ENCODE peak calls at places on chromosomes 3 and 15, in five cellular contexts. One of them, this sample, is unnamed.
A peak's percentile ranks its signal among the peaks of the same experiment; 100 is the strongest.

GRCh38 chr15:23570466-23570865 is 5.0 kb downstream of the MKRN3 start:
- DNase-seq in neuronal stem cell: peak; percentile 30
- DNase-seq in H9: no peak
- DNase-seq in mesenchymal stem cell: no peak
- DNase-seq in H1: no peak
- DNase-seq in this sample: peak; percentile 75

GRCh38 chr3:53709256-53709655 is 137.0 kb downstream of the CHDH start:
- DNase-seq in H1: no peak
- DNase-seq in H9: peak; percentile 6
- DNase-seq in neuronal stem cell: no peak
- DNase-seq in mesenchymal stem cell: no peak
- DNase-seq in this sample: no peak

GRCh38 chr3:101271728-101272127 is 48.6 kb downstream of the IMPG2 start:
- DNase-seq in mesenchymal stem cell: no peak
- DNase-seq in neuronal stem cell: no peak
- DNase-seq in H9: peak; percentile 37
- DNase-seq in H1: no peak
- DNase-seq in this sample: no peak

GRCh38 chr15:60830479-60830878 is 351.5 kb upstream of the ICE2 start:
- DNase-seq in H1: no peak
- DNase-seq in neuronal stem cell: no peak
- DNase-seq in mesenchymal stem cell: peak; percentile 40
- DNase-seq in H9: no peak
- DNase-seq in this sample: no peak

GRCh38 chr3:149977391-149977790 is 6.7 kb upstream of the PFN2 start:
- DNase-seq in mesenchymal stem cell: no peak
- DNase-seq in H9: no peak
- DNase-seq in neuronal stem cell: no peak
- DNase-seq in H1: no peak
- DNase-seq in this sample: no peak

GRCh38 chr3:88076712-88077111 is 17.7 kb downstream of the ZNF654 start:
- DNase-seq in H1: no peak
- DNase-seq in H9: no peak
- DNase-seq in mesenchymal stem cell: no peak
- DNase-seq in neuronal stem cell: no peak
- DNase-seq in this sample: no peak

GRCh38 chr3:39149059-39149455 is 4.3 kb downstream of the CSRNP1 start:
- DNase-seq in mesenchymal stem cell: peak; percentile 68
- DNase-seq in neuronal stem cell: no peak
- DNase-seq in H1: no peak
- DNase-seq in H9: no peak
- DNase-seq in this sample: no peak

GRCh38 chr15:56767315-56767714 is 34.0 kb upstream of the ZNF280D start:
- DNase-seq in H9: no peak
- DNase-seq in mesenchymal stem cell: no peak
- DNase-seq in H1: no peak
- DNase-seq in neuronal stem cell: no peak
- DNase-seq in this sample: no peak

GRCh38 chr3:127770671-127771370 is 51.5 kb downstream of the MGLL start:
- DNase-seq in neuronal stem cell: no peak
- DNase-seq in H9: no peak
- DNase-seq in mesenchymal stem cell: peak; percentile 41
- DNase-seq in H1: no peak
- DNase-seq in this sample: peak; percentile 33

GRCh38 chr15:26771917-26772587 is 814 bp downstream of the GABRB3 start:
- DNase-seq in mesenchymal stem cell: no peak
- DNase-seq in H9: no peak
- DNase-seq in H1: no peak
- DNase-seq in neuronal stem cell: peak; percentile 17
- DNase-seq in this sample: no peak

GRCh38 chr15:75727851-75728715 is 15.4 kb upstream of the CSPG4 start:
- DNase-seq in mesenchymal stem cell: peak; percentile 41
- DNase-seq in H1: peak; percentile 82
- DNase-seq in neuronal stem cell: no peak
- DNase-seq in H9: peak; percentile 70
- DNase-seq in this sample: peak; percentile 33

DNA sequence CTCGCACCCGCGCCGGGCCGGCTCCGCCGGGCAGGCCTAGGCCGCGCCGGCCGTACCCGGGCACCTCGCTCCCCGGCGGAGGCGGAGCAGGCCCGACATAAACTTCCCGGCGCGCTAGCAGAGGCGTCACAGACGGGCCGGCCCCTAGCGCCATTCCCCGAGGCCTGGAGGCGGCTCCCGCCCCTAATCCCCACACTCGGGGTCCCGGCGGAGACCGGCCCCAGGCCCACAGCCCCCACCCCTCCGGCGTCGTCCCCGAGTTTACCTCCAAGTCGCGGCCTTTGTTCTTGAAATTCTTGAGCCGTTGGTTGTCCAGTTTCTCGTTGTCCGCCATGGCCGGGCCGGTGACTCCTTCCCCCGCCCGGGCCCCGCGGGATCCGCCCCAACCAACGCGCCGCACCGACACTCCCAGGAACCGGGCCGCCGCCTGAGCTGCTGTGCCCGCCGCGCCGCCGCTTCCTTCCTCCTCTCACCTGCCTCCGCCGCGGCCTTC is 376 bp downstream of the KPNA4 start:
- DNase-seq in H1: peak; percentile 85
- DNase-seq in H9: peak; percentile 51
- DNase-seq in neuronal stem cell: peak; percentile 61
- DNase-seq in mesenchymal stem cell: peak; percentile 77
- DNase-seq in this sample: peak; percentile 67
- H3K14ac ChIP-seq in H1: no peak overlapping the region
- H3K14ac ChIP-seq in H9: peak overlapping the region; percentile 92
- H3K14ac ChIP-seq in neuronal stem cell: no peak overlapping the region
- H3K14ac ChIP-seq in mesenchymal stem cell: peak overlapping the region; percentile 85
- H3K14ac ChIP-seq in this sample: peak overlapping the region; percentile 44

GRCh38 chr3:66427352-66427751 is 73.5 kb downstream of the LRIG1 start:
- DNase-seq in H9: no peak
- DNase-seq in mesenchymal stem cell: no peak
- DNase-seq in neuronal stem cell: no peak
- DNase-seq in H1: no peak
- DNase-seq in this sample: no peak
- H2BK12ac ChIP-seq in H9: no peak overlapping the region
- H2BK12ac ChIP-seq in mesenchymal stem cell: peak overlapping the region; percentile 21
- H2BK12ac ChIP-seq in neuronal stem cell: no peak overlapping the region
- H2BK12ac ChIP-seq in H1: no peak overlapping the region
- H2BK12ac ChIP-seq in this sample: no peak overlapping the region

DNA sequence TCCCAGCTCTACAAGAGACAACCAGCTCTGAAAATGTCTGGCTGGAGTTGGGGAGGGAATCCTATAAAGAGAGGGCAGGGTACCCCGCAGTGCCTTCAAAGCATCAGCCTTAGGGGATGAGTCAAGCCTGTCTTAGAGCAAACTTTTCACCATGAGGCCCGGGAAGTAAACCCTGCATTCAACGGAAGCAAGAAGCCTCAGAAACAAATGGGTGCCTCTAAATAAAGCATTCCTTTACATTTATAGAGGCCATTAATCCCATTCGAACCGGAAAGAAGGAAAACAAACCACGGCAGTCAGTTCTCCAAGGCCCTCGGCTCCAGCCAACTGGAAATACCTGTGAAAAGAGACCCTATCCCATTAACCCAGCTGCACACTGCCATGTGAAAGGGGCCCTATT is 4.4 kb downstream of the ITGB5 start:
- DNase-seq in H1: no peak
- DNase-seq in H9: no peak
- DNase-seq in neuronal stem cell: peak; percentile 67
- DNase-seq in mesenchymal stem cell: peak; percentile 60
- DNase-seq in this sample: no peak
- H3K14ac ChIP-seq in H1: no peak overlapping the region
- H3K14ac ChIP-seq in H9: no peak overlapping the region
- H3K14ac ChIP-seq in neuronal stem cell: no peak overlapping the region
- H3K14ac ChIP-seq in mesenchymal stem cell: no peak overlapping the region
- H3K14ac ChIP-seq in this sample: no peak overlapping the region

GRCh38 chr3:29141197-29141911 is 139.5 kb upstream of the RBMS3 start:
- DNase-seq in mesenchymal stem cell: peak; percentile 24
- DNase-seq in H1: no peak
- DNase-seq in neuronal stem cell: no peak
- DNase-seq in H9: no peak
- DNase-seq in this sample: no peak
- H2BK12ac ChIP-seq in mesenchymal stem cell: peak overlapping the region; percentile 9
- H2BK12ac ChIP-seq in H1: no peak overlapping the region
- H2BK12ac ChIP-seq in neuronal stem cell: no peak overlapping the region
- H2BK12ac ChIP-seq in H9: no peak overlapping the region
- H2BK12ac ChIP-seq in this sample: no peak overlapping the region

DNA sequence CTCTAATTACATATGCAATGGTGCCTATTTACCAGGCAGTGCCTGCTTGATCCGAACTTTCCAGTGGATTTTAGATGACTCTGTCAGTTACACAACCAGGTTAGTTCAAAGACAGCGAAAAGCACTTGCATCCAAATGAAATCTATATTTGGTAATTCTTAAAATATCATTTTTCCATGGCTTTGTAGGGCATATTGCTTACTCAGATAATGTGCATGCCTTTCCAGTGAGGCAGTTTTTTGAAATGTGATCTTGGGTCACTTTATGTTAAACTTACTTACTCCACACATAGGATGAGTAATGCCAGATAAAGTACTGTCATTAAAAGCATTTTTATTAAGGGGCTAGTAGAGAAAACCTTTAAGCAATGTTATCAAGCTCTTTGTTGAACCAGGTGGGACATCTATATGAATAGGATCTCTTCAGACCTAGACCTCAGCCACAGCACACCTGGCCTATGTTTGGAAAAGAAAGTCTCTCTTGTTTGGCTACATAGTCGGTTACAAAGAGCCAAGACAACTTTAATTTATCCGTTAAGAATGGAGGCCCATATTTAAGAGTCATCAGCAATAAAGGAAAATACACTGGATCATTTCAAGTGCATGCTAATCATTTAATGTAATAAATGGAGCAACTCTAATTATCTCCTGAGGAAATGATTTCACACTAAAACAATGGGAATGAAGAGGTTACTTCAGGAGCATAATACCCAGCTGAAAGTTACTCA is 56.4 kb upstream of the TMCO5A start:
- DNase-seq in neuronal stem cell: no peak
- DNase-seq in mesenchymal stem cell: peak; percentile 70
- DNase-seq in H9: no peak
- DNase-seq in H1: no peak
- DNase-seq in this sample: peak; percentile 37
- H3K14ac ChIP-seq in neuronal stem cell: no peak overlapping the region
- H3K14ac ChIP-seq in mesenchymal stem cell: no peak overlapping the region
- H3K14ac ChIP-seq in H9: no peak overlapping the region
- H3K14ac ChIP-seq in H1: no peak overlapping the region
- H3K14ac ChIP-seq in this sample: no peak overlapping the region

GRCh38 chr15:39108021-39108420 is 472.9 kb upstream of the THBS1 start:
- DNase-seq in mesenchymal stem cell: no peak
- DNase-seq in H9: no peak
- DNase-seq in neuronal stem cell: no peak
- DNase-seq in H1: no peak
- DNase-seq in this sample: peak; percentile 56

GRCh38 chr15:39113741-39114140 is 467.1 kb upstream of the THBS1 start:
- DNase-seq in H9: no peak
- DNase-seq in neuronal stem cell: no peak
- DNase-seq in H1: no peak
- DNase-seq in mesenchymal stem cell: no peak
- DNase-seq in this sample: no peak

GRCh38 chr15:39110746-39111145 is 470.1 kb upstream of the THBS1 start:
- DNase-seq in neuronal stem cell: no peak
- DNase-seq in H9: no peak
- DNase-seq in mesenchymal stem cell: no peak
- DNase-seq in H1: no peak
- DNase-seq in this sample: no peak

GRCh38 chr15:39106913-39107312 is 474.0 kb upstream of the THBS1 start:
- DNase-seq in H9: no peak
- DNase-seq in H1: no peak
- DNase-seq in neuronal stem cell: no peak
- DNase-seq in mesenchymal stem cell: no peak
- DNase-seq in this sample: no peak

DNA sequence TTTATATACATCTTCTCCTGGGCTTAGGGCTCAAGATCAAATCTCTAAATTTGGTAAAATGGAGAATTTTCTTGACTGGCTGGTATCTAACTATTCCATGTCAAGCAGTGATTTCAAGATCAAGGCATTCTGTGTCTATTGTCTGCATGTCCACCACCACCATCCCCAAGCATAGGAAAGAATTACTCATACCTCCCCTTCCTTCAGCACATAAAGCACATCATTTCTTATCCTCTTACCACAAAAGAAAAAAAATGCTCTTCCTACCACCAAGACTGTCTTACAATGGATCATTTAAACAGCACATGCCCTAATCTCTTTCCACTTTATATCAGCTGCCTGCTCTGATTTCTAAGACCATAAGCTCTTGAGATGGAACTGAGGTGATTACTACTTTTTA is 470.5 kb upstream of the THBS1 start:
- DNase-seq in H1: no peak
- DNase-seq in mesenchymal stem cell: peak; percentile 42
- DNase-seq in neuronal stem cell: no peak
- DNase-seq in H9: no peak
- DNase-seq in this sample: no peak
- H2BK12ac ChIP-seq in H1: no peak overlapping the region
- H2BK12ac ChIP-seq in mesenchymal stem cell: no peak overlapping the region
- H2BK12ac ChIP-seq in neuronal stem cell: no peak overlapping the region
- H2BK12ac ChIP-seq in H9: no peak overlapping the region
- H2BK12ac ChIP-seq in this sample: no peak overlapping the region

GRCh38 chr15:91521996-91522395 is 331.5 kb upstream of the SLCO3A1 start:
- DNase-seq in H9: no peak
- DNase-seq in mesenchymal stem cell: no peak
- DNase-seq in H1: no peak
- DNase-seq in neuronal stem cell: no peak
- DNase-seq in this sample: no peak

GRCh38 chr15:91515188-91515754 is 338.2 kb upstream of the SLCO3A1 start:
- DNase-seq in neuronal stem cell: no peak
- DNase-seq in mesenchymal stem cell: no peak
- DNase-seq in H1: no peak
- DNase-seq in H9: no peak
- DNase-seq in this sample: no peak

GRCh38 chr15:91517491-91518200 is 335.9 kb upstream of the SLCO3A1 start:
- DNase-seq in H1: no peak
- DNase-seq in neuronal stem cell: no peak
- DNase-seq in H9: no peak
- DNase-seq in mesenchymal stem cell: no peak
- DNase-seq in this sample: no peak

GRCh38 chr15:91520848-91521247 is 332.7 kb upstream of the SLCO3A1 start:
- DNase-seq in H9: no peak
- DNase-seq in mesenchymal stem cell: no peak
- DNase-seq in neuronal stem cell: no peak
- DNase-seq in H1: no peak
- DNase-seq in this sample: no peak

GRCh38 chr15:91516866-91517265 is 336.6 kb upstream of the SLCO3A1 start:
- DNase-seq in H1: no peak
- DNase-seq in neuronal stem cell: no peak
- DNase-seq in H9: no peak
- DNase-seq in mesenchymal stem cell: no peak
- DNase-seq in this sample: no peak
- H3K14ac ChIP-seq in H1: no peak overlapping the region
- H3K14ac ChIP-seq in neuronal stem cell: no peak overlapping the region
- H3K14ac ChIP-seq in H9: no peak overlapping the region
- H3K14ac ChIP-seq in mesenchymal stem cell: no peak overlapping the region
- H3K14ac ChIP-seq in this sample: no peak overlapping the region